ENCODE peak calls at places on chromosomes 4 and X, in five cellular contexts. Z is AG04450, L is testis, F is fibroblast of mammary gland, Q is astrocyte. C is an unnamed sample.

GRCh38 chrX:111124418-111124817 is 28.4 kb downstream of the PAK3 start:
- DNase-seq in Q (no peak), L (no peak), F (no peak), Z (no peak), C (no peak)

GRCh38 chr4:146520894-146521542 is 722 bp downstream of the SLC10A7 start:
- DNase-seq in Z (no peak), F (peak; percentile 63), Q (peak; percentile 76), L (peak; percentile 26), C (peak; percentile 56)

GRCh38 chr4:122151982-122152698 is at the start of gene BLTP1:
- DNase-seq in Z (peak; percentile 51), F (peak; percentile 74), Q (peak; percentile 63), L (peak; percentile 93), C (peak; percentile 65)

GRCh38 chr4:10196191-10196590 is 79.6 kb upstream of the WDR1 start:
- DNase-seq in Q (no peak), F (no peak), Z (no peak), L (no peak), C (no peak)

GRCh38 chr4:113952452-113953029 is 26.9 kb downstream of the ARSJ start:
- DNase-seq in L (peak; percentile 16), F (peak; percentile 66), Z (no peak), Q (peak; percentile 40), C (peak; percentile 19)

GRCh38 chrX:130829526-130830515 is 73.2 kb downstream of the ENOX2 start:
- DNase-seq in Z (no peak), Q (no peak), L (no peak), F (peak; percentile 18), C (no peak)

GRCh38 chrX:49919617-49920016 is 2.8 kb upstream of the CLCN5 start:
- DNase-seq in Z (no peak), Q (peak; percentile 27), F (peak; percentile 45), L (peak; percentile 68), C (peak; percentile 16)

GRCh38 chr4:176849076-176849475 is 56.4 kb upstream of the VEGFC start:
- DNase-seq in Q (no peak), L (no peak), Z (no peak), F (peak; percentile 36), C (peak; percentile 10)

GRCh38 chr4:28149762-28150161 is 1289.1 kb downstream of the STIM2 start:
- DNase-seq in L (no peak), Q (no peak), Z (no peak), F (no peak), C (no peak)

GRCh38 chrX:82087699-82088098 is 885.8 kb downstream of the SH3BGRL start:
- DNase-seq in Z (no peak), Q (no peak), F (no peak), L (peak; percentile 69), C (no peak)

GRCh38 chrX:42519666-42520231 is 258.2 kb downstream of the PPP1R2C start:
- DNase-seq in L (no peak), F (peak; percentile 66), Q (peak; percentile 59), Z (no peak), C (no peak)
- TF ChIP-seq CTCF in L (no peak), F (peak; percentile 19), Q (no peak), Z (peak; percentile 19), C (no peak)

GRCh38 chrX:129825746-129826505 is 17.8 kb downstream of the ZDHHC9 start:
- DNase-seq in F (no peak), L (no peak), Z (no peak), Q (no peak), C (no peak)

GRCh38 chrX:129824620-129825019 is 19.1 kb downstream of the ZDHHC9 start:
- DNase-seq in Q (no peak), L (no peak), F (no peak), Z (no peak), C (no peak)

GRCh38 chrX:129823115-129823514 is 20.6 kb downstream of the ZDHHC9 start:
- DNase-seq in Z (no peak), F (peak; percentile 53), Q (no peak), L (peak; percentile 37), C (no peak)

DNA sequence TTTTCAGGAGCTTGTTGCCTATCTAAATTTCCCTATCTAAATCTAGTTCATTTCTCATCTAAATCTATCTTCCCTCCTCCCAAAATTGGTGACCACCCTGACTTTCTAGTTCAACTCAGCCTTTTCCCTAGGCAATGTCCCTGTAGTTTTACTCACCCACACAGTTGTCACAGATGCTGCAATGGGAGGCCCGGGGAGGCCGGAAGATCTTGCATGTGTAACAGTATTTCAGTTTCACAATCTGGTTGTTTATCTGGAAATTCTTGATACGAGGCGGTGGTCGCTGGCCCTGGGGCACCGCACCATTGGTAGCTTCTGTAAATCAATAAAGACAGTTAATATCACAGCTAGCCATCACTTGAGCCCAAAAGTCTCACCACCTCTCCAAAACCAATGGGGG is 20.2 kb downstream of the ZDHHC9 start:
- DNase-seq in F (no peak), Q (no peak), Z (no peak), L (no peak), C (no peak)
- TF ChIP-seq CTCF in F (no peak), Q (no peak), Z (no peak), L (no peak), C (no peak)

GRCh38 chr4:8858188-8858924 is 13.3 kb downstream of the HMX1 start:
- DNase-seq in Z (no peak), L (no peak), F (no peak), Q (no peak), C (no peak)
- TF ChIP-seq CTCF in Z (no peak), L (no peak), F (no peak), Q (no peak), C (no peak)

GRCh38 chrX:11949291-11949690 is 189.0 kb upstream of the FRMPD4 start:
- DNase-seq in F (no peak), Q (no peak), L (no peak), Z (no peak), C (no peak)

GRCh38 chrX:11944486-11944885 is 186.4 kb downstream of the MSL3 start:
- DNase-seq in Q (peak; percentile 39), L (peak; percentile 27), Z (no peak), F (peak; percentile 68), C (peak; percentile 52)
- TF ChIP-seq CTCF in Q (peak; percentile 50), L (no peak), Z (peak; percentile 68), F (peak; percentile 69), C (peak; percentile 75)

GRCh38 chr4:36241771-36242170 is 2.5 kb downstream of the ARAP2 start:
- DNase-seq in Z (no peak), F (no peak), Q (no peak), L (no peak), C (no peak)

GRCh38 chr4:36242629-36243354 is 1.5 kb downstream of the ARAP2 start:
- DNase-seq in L (peak; percentile 48), F (no peak), Z (no peak), Q (peak; percentile 35), C (no peak)

GRCh38 chr4:36243355-36244256 is 708 bp downstream of the ARAP2 start:
- DNase-seq in F (peak; percentile 20), Q (peak; percentile 53), Z (no peak), L (peak; percentile 58), C (no peak)

GRCh38 chr4:36249605-36250004 is 5.3 kb upstream of the ARAP2 start:
- DNase-seq in F (no peak), L (no peak), Q (no peak), Z (no peak), C (no peak)

GRCh38 chr4:36244257-36245084 is at the start of gene ARAP2:
- DNase-seq in Z (no peak), L (peak; percentile 85), Q (peak; percentile 53), F (peak; percentile 11), C (no peak)
- TF ChIP-seq CTCF in Z (no peak), L (no peak), Q (no peak), F (no peak), C (no peak)

GRCh38 chr4:1868293-1868692 is 2.9 kb upstream of the NSD2 start:
- DNase-seq in L (no peak), Z (no peak), Q (no peak), F (no peak), C (no peak)
- TF ChIP-seq CTCF in L (no peak), Z (no peak), Q (no peak), F (no peak), C (no peak)

GRCh38 chrX:53714580-53715335 is 28.2 kb upstream of the HUWE1 start:
- DNase-seq in Q (peak; percentile 54), F (peak; percentile 55), Z (no peak), L (no peak), C (no peak)
- TF ChIP-seq CTCF in Q (no peak), F (no peak), Z (no peak), L (no peak), C (no peak)

DNA sequence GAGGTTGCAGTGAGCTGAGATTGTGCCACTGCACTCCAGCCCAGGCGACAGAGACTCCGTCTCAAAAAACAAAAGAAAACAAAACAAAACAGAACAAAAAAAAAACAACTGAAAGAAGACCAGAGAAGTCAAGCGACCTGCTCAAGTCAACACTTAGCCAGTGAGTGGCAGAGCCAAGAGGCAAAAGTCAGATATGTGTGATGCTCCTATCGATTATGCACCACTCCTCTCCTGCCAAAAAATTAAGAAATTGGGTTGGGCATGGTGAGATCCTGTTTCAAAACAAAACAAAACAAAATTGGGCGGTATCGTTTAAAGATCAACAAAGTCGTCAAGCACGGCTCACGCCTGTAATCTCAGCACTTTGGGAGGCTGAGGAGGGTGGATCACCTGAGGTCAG is 137.7 kb downstream of the PDS5A start:
- DNase-seq in F (no peak), L (no peak), Q (no peak), Z (no peak), C (no peak)
- TF ChIP-seq CTCF in F (no peak), L (no peak), Q (no peak), Z (no peak), C (no peak)

GRCh38 chrX:133359466-133359865 is 55.8 kb downstream of the GPC4 start:
- DNase-seq in F (no peak), Z (no peak), L (no peak), Q (no peak), C (no peak)
- TF ChIP-seq CTCF in F (no peak), Z (no peak), L (no peak), Q (no peak), C (no peak)

DNA sequence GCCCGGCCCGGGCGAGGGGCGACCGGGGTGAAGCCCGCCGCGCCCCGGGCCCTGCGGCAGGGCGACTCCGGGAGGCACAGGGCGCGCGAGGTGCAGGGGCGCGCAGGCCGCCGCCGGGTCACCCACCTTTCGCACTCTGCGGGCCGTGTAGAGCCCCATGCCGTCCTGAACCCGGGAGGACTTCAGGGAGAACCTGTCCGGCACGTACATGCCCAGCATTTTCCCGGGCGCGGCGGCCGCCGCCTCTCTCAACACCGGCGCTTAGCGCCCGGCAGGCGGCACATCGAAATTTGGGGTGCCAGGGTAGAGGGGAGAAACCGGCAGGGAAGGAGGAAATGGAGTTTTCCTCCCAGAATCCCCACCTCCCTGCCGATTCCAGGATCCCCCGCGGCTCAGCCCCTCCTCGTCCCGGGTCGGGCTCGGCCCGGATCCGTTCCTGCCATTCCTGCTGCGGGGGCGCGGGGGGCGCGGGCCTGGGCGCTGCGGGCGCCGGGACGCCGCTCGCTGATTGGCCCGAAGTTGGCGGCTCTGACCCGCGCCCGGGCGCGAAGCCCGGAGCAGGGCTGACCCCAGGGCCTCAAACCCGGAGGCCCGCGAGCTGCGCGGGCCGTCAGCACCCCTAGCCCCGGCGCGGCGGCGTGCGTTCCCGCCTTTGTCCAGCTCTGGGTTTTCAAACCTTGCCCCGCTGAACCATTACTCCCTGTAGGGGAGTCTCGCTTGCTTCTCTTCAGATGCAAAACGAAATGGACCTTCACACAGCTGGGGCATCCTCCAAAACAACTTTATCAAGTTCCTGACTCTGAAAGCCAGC is at the start of gene PRDM5:
- DNase-seq in Q (peak; percentile 42), Z (no peak), F (peak; percentile 64), L (peak; percentile 66), C (peak; percentile 37)
- TF ChIP-seq CTCF in Q (no peak), Z (peak; percentile 28), F (peak; percentile 6), L (no peak), C (peak; percentile 54)

C was measured in HFFc6.